ENCODE peak calls at places on chromosomes 2 and 18, in four cellular contexts. L is H1, Z is neuronal stem cell, T is H9. J is an unnamed sample. For H3K4me1, the result is how much of the 10 kb centered on the place peaks cover.

GRCh38 chr18:32418148-32418547 is 52.5 kb downstream of the GAREM1 start:
- DNase-seq in L (no peak), Z (no peak), T (no peak), J (no peak)

GRCh38 chr2:28052691-28053090 is 162.2 kb downstream of the BABAM2 start:
- DNase-seq in Z (no peak), T (no peak), L (no peak), J (no peak)

GRCh38 chr2:71465356-71465755 is 12.0 kb downstream of the DYSF start:
- DNase-seq in Z (no peak), T (no peak), L (no peak), J (no peak)

GRCh38 chr18:64720781-64721464 is 572.0 kb upstream of the LINC00305 start:
- DNase-seq in Z (peak), T (no peak), L (no peak), J (no peak)

GRCh38 chr2:204452464-204453023 is 92.7 kb upstream of the PARD3B start:
- DNase-seq in T (peak), L (no peak), Z (peak), J (peak)

GRCh38 chr2:240996161-240996833 is 2.1 kb upstream of the SNED1 start:
- DNase-seq in L (no peak), Z (no peak), T (peak), J (no peak)

GRCh38 chr2:42196403-42197267 is 27.5 kb downstream of the EML4 start:
- DNase-seq in T (peak), Z (no peak), L (peak), J (peak)

GRCh38 chr2:98743835-98744234 is 12.9 kb upstream of the MGAT4A start:
- DNase-seq in L (no peak), T (no peak), Z (no peak), J (no peak)

GRCh38 chr2:224162122-224162521 is 123.0 kb upstream of the SERPINE2 start:
- DNase-seq in L (no peak), T (no peak), Z (no peak), J (no peak)

GRCh38 chr2:184530959-184531358 is 67.4 kb upstream of the ZNF804A start:
- DNase-seq in Z (no peak), L (no peak), T (no peak), J (no peak)

GRCh38 chr2:190545082-190545481 is 10.6 kb upstream of the NEMP2 start:
- DNase-seq in Z (no peak), T (no peak), L (no peak), J (no peak)

GRCh38 chr2:173590278-173590811 is 235.7 kb downstream of the CDCA7 start:
- DNase-seq in T (no peak), Z (no peak), L (peak), J (peak)

GRCh38 chr2:21011876-21012556 is 31.9 kb downstream of the APOB start:
- DNase-seq in Z (no peak), L (no peak), T (no peak), J (no peak)

GRCh38 chr2:170369894-170370293 is 191.9 kb downstream of the MYO3B start:
- DNase-seq in T (no peak), Z (no peak), L (no peak), J (peak)

GRCh38 chr2:191835539-191836350 is 11.1 kb downstream of the CAVIN2 start:
- DNase-seq in L (no peak), T (peak), Z (no peak), J (peak)

GRCh38 chr2:23327897-23328296 is 57.1 kb upstream of the KLHL29 start:
- DNase-seq in L (no peak), Z (no peak), T (no peak), J (no peak)

GRCh38 chr2:12262681-12263436 is 453.9 kb upstream of the TRIB2 start:
- DNase-seq in L (no peak), Z (no peak), T (no peak), J (peak)

GRCh38 chr2:196176142-196176738 is 4.9 kb upstream of the STK17B start:
- DNase-seq in L (no peak), Z (no peak), T (no peak), J (no peak)

GRCh38 chr2:218717262-218717661 is 6.6 kb downstream of the TTLL4 start:
- DNase-seq in Z (no peak), T (no peak), L (no peak), J (peak)

GRCh38 chr2:115874427-115874826 is 1432.0 kb downstream of the DPP10 start:
- DNase-seq in L (no peak), Z (no peak), T (no peak), J (no peak)

GRCh38 chr2:69169990-69170389 is 157.0 kb downstream of the ANTXR1 start:
- DNase-seq in Z (no peak), L (no peak), T (no peak), J (no peak)

GRCh38 chr2:144519934-144520717 is at the start of gene ZEB2:
- DNase-seq in L (no peak), T (peak), Z (peak), J (peak)

GRCh38 chr2:16069933-16070647 is 129.7 kb downstream of the MYCN start:
- DNase-seq in L (no peak), Z (peak), T (no peak), J (no peak)

GRCh38 chr2:12304494-12305228 is 412.1 kb upstream of the TRIB2 start:
- DNase-seq in Z (no peak), T (no peak), L (no peak), J (peak)

GRCh38 chr18:48781041-48781989 is 169.4 kb downstream of the SMAD7 start:
- DNase-seq in L (no peak), T (no peak), Z (peak), J (peak)

GRCh38 chr2:128594273-128594910 is 275.7 kb upstream of the HS6ST1 start:
- DNase-seq in L (no peak), Z (no peak), T (no peak), J (no peak)

GRCh38 chr18:34085140-34085739 is 139.5 kb downstream of the NOL4 start:
- DNase-seq in T (no peak), Z (no peak), L (no peak), J (no peak)

GRCh38 chr2:217937446-217937845 is 65.3 kb downstream of the TNS1 start:
- DNase-seq in Z (no peak), T (no peak), L (no peak), J (no peak)

GRCh38 chr2:57867730-57868129 is 178.9 kb upstream of the VRK2 start:
- DNase-seq in Z (no peak), T (no peak), L (no peak), J (no peak)

GRCh38 chr2:68318686-68319396 is 908 bp downstream of the CNRIP1 start:
- DNase-seq in Z (peak), L (no peak), T (peak), J (peak)

GRCh38 chr2:37231251-37232130 is at the start of the genes CEBPZ and NDUFAF7:
- DNase-seq in Z (peak), L (peak), T (peak), J (peak)

GRCh38 chr2:159015174-159015573 is 46.7 kb downstream of the TANC1 start:
- DNase-seq in Z (no peak), T (no peak), L (no peak), J (no peak)

GRCh38 chr2:127199223-127199622 is 20.9 kb downstream of the CYP27C1 start:
- DNase-seq in Z (no peak), T (no peak), L (no peak), J (no peak)

DNA sequence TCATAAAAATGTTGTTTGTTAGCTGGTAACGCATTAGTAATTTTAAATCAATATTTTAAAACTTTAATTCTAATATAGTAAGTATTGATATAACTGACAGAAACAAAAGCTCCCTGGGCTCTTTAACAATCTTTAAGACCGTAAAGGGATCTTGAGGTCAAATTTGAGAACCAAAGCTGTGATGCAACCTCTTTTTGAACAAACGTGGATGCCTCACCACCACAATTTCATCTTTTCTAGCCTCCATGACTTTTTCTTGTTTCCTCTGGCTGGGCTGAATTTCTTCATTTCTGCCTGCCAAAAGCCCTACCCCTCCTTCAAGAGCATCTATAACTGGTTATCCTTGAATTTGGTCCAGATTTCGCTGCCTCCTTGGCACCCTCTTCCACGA is 562 bp upstream of the POLE4 start:
- DNase-seq in T (no peak), Z (no peak), L (no peak), J (peak)
- H2BK120ac ChIP-seq in T (no peak), Z (peak), L (no peak), J (no peak)

GRCh38 chr2:60354713-60355112 is 198.7 kb downstream of the BCL11A start:
- DNase-seq in T (no peak), Z (no peak), L (no peak), J (no peak)

GRCh38 chr2:60355849-60356261 is 197.6 kb downstream of the BCL11A start:
- DNase-seq in Z (no peak), L (no peak), T (no peak), J (no peak)

GRCh38 chr2:60358471-60358870 is 195.0 kb downstream of the BCL11A start:
- DNase-seq in T (no peak), Z (no peak), L (no peak), J (no peak)

GRCh38 chr2:60353863-60354262 is 199.6 kb downstream of the BCL11A start:
- DNase-seq in L (no peak), T (no peak), Z (no peak), J (no peak)

DNA sequence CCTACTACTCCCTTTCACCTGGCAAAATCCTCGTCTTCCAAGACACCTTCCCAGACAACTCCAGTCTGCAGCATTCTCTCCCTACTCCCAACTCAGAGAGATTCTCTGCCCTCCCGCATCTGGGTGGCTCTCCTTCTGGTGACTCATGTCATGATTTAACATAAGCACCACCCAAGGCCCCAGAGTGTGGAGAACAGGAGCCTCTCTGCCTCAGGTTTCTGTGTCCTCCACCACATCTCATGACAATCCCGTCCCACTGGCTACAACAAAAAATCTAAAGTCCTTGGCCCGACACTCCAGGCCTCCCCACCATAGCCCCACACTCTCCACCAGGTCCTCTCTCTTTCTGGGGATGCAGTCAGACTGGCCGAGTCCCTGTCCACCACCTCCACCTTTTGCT is 197.1 kb downstream of the BCL11A start:
- DNase-seq in Z (no peak), L (no peak), T (no peak), J (no peak)
- H3K4me1 ChIP-seq in Z (under half), L (under half), T (under half), J (under half)

DNA sequence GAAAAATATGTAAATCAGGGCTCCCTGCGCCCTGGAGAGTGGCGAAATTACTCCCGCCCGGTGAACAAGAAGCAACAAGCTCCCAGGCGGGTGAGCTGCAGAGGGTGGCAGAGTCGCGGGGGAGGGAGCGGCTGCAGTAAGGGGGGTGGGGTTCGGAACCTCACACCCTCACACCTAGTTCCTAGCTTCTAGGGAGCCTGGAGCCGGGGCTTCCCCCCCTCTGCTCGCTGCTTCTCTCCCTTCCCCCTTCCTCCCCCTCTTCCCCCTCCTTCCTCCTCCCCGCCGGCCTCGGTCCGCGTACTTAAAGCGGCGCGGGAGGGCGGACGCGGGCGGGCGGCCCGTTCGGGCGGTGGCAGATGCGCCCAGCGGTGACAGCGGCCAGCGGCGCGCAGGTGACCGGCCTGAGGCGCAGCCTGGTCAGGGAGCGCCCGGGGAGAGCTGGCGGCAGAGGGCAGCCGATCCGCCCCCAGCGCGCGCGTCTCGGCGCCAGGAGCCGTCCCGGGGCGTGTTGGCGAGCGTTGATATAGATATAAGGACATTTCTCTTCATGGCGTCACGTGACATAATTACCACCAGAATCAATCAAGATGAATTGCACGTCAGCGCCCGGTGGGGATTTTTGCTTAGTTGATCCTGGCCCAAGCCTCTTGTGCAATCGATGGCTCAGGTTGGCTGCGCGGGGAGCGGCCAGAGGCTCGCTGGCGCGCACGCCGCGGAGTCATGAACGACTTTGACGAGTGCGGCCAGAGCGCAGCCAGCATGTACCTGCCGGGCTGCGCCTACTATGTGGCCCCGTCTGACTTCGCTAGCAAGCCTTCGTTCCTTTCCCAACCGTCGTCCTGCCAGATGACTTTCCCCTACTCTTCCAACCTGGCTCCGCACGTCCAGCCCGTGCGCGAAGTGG is at the start of gene HOXD11:
- DNase-seq in Z (no peak), L (no peak), T (peak), J (no peak)
- H3K18ac ChIP-seq in Z (no peak), L (peak), T (no peak), J (no peak)

DNA sequence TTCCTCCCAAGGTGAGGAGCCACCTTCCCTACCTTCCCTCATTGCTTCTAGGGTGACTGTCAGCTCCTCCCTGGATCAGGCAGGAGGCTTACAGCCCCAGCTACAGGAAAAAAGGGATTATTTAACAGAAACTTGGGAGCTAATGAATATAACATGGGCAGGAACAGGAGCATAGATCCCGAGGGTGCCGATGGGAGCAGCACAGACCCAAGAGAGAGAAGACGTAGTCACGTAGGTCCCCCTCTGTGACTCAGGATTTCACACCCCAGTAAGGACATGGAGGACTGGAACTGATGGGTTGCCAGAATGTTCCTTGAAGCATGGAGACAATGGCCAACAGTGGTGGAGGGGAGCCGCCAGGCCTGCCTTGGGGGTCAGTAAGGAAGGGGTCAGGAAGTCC is 10.3 kb upstream of the HDAC4 start:
- DNase-seq in Z (no peak), L (no peak), T (no peak), J (no peak)
- H2BK120ac ChIP-seq in Z (no peak), L (no peak), T (no peak), J (no peak)

DNA sequence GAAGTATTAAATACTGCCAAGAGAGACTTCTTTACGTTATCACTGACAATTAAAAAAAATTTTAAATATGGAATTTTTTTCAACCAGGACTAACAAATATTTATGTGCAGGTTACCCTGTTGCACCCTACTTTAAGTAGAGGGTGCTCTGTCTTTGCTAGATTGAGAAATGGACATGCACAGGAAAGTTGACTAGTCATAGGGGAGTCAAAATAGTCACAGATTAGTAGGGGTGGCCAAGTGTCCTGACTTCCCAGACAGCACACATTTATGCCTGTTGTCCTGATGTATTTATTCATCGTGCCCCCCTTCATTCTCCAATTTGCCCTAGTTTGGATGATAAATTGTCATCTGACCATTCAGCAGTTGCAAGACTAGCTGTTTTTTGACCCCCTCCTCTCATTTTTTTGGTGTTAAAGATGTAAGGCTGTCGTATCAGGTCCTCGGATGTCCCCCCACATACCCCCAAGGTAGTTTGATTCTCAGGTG is 20.3 kb downstream of the CAB39 start:
- DNase-seq in Z (no peak), T (no peak), L (no peak), J (no peak)
- H3K4me1 ChIP-seq in Z (under half), T (under half), L (under half), J (under half)

GRCh38 chr18:75530548-75531211 is 103.2 kb upstream of the SMIM21 start:
- DNase-seq in T (no peak), Z (no peak), L (no peak), J (peak)

GRCh38 chr18:75529394-75529793 is 101.9 kb upstream of the SMIM21 start:
- DNase-seq in T (no peak), L (no peak), Z (no peak), J (no peak)

GRCh38 chr18:75530118-75530517 is 102.6 kb upstream of the SMIM21 start:
- DNase-seq in T (no peak), Z (no peak), L (no peak), J (no peak)

GRCh38 chr18:75531851-75532241 is 104.3 kb upstream of the SMIM21 start:
- DNase-seq in Z (no peak), L (no peak), T (no peak), J (no peak)

DNA sequence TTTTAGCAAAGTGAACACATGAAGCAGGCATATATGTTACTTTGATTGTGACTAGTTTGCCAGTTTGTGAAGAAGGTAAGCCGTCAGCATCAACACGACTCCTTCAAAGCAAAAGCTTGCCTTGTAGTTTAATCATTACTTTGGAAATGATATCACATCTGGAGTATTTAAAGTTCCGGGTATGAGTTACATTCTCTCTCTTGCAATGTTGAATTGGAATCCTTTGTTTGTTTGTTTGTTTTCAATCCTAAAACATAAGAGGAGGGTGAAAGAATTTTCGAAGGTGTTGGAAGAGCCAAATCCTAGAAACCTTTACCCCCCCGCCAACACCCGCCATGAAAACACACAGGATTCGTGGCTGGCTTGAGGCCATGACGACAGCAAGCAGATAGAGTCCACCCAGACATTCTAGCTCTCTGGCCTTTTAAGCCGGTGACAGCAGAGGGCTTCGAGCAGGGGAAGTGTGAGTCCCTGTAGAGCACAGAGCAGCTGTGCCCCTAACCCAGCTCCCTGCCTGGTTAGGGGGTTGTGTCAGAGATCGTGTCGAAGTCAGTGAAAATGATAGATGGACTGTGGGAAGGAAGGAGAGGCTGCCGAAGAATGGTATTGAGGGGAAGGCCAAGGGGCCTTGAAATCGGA is 103.8 kb upstream of the SMIM21 start:
- DNase-seq in L (no peak), Z (no peak), T (no peak), J (no peak)
- H3K18ac ChIP-seq in L (no peak), Z (peak), T (peak), J (no peak)

GRCh38 chr2:36088716-36089328 is 266.8 kb upstream of the CRIM1 start:
- DNase-seq in T (peak), Z (no peak), L (no peak), J (no peak)
- H2BK120ac ChIP-seq in T (no peak), Z (no peak), L (no peak), J (no peak)

DNA sequence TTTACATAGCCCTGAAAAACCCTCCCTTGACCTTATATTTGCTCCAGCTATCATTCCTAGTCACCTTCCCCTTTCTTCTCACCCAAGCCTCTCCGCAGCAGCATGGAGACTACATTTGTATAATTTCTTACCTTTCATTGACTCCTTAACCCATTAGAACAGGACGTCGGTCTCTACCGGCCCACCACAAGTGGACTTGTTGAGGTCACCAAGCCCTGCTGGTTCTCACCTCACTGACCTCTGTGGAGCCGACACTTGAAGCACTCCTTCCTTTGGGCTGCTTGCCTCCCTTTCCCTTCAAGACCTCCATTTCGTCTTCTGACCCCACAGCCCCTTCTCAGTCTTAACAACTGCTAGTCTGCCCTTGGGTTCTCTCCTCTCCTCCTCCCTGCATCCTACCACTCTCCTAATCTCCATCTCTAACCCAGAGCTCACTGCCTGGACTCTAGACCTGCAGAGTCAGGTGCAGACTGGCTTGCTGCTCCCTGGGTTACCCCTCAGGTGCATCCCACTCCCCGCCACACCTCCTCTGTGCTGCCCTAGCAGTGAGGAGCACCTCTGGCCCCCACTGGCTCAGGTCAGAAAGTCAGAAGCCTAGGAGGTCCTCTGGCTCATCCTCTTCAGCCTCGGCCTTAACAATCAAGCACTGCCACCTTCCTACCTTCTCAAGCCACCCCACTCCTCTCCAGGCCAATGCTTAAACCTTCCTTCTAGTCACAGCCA is 5.3 kb upstream of the SFXN5 start:
- DNase-seq in L (no peak), Z (no peak), T (no peak), J (no peak)
- H3K4me1 ChIP-seq in L (under half), Z (under half), T (under half), J (under half)

GRCh38 chr18:69880083-69880482 is 67.6 kb downstream of the CD226 start:
- DNase-seq in L (no peak), T (no peak), Z (no peak), J (no peak)
- H3K18ac ChIP-seq in L (no peak), T (no peak), Z (no peak), J (no peak)

J was measured in mesenchymal stem cell.